ENCODE peak calls at places on chromosomes 13 and 19, in nine cellular contexts. One of them, this sample, is unnamed.

GRCh38 chr13:113947321-113948033 is 26.4 kb downstream of the C13orf46 start:
- DNase-seq in stomach: peak
- DNase-seq in endothelial cell: no peak
- DNase-seq in lung: no peak
- DNase-seq in MCF 10A: peak
- DNase-seq in Calu3: peak
- DNase-seq in GM12865: no peak
- DNase-seq in AG04449: no peak
- DNase-seq in ovary: peak
- DNase-seq in this sample: peak

GRCh38 chr19:43634877-43635560 is 4.6 kb downstream of the CADM4 start:
- DNase-seq in GM12865: no peak
- DNase-seq in AG04449: no peak
- DNase-seq in endothelial cell: peak
- DNase-seq in lung: no peak
- DNase-seq in stomach: no peak
- DNase-seq in MCF 10A: no peak
- DNase-seq in ovary: peak
- DNase-seq in Calu3: no peak
- DNase-seq in this sample: no peak

GRCh38 chr19:5326986-5327623 is 13.5 kb downstream of the PTPRS start:
- DNase-seq in MCF 10A: no peak
- DNase-seq in GM12865: no peak
- DNase-seq in endothelial cell: peak
- DNase-seq in stomach: no peak
- DNase-seq in AG04449: no peak
- DNase-seq in lung: no peak
- DNase-seq in Calu3: no peak
- DNase-seq in ovary: no peak
- DNase-seq in this sample: no peak

GRCh38 chr19:28940751-28941500 is 272.0 kb downstream of the UQCRFS1 start:
- DNase-seq in lung: no peak
- DNase-seq in Calu3: no peak
- DNase-seq in GM12865: no peak
- DNase-seq in endothelial cell: no peak
- DNase-seq in stomach: no peak
- DNase-seq in ovary: no peak
- DNase-seq in MCF 10A: no peak
- DNase-seq in AG04449: peak
- DNase-seq in this sample: no peak

GRCh38 chr19:28727133-28727834 is 485.7 kb downstream of the UQCRFS1 start:
- DNase-seq in lung: no peak
- DNase-seq in ovary: no peak
- DNase-seq in GM12865: no peak
- DNase-seq in stomach: no peak
- DNase-seq in endothelial cell: peak
- DNase-seq in Calu3: no peak
- DNase-seq in AG04449: no peak
- DNase-seq in MCF 10A: no peak
- DNase-seq in this sample: peak

GRCh38 chr19:57434386-57435061 is 601 bp upstream of the ZNF749 start:
- DNase-seq in Calu3: no peak
- DNase-seq in MCF 10A: no peak
- DNase-seq in GM12865: no peak
- DNase-seq in stomach: no peak
- DNase-seq in AG04449: no peak
- DNase-seq in ovary: no peak
- DNase-seq in lung: no peak
- DNase-seq in endothelial cell: peak
- DNase-seq in this sample: no peak

GRCh38 chr13:97234742-97235141 is 12.6 kb downstream of the MBNL2 start:
- DNase-seq in MCF 10A: no peak
- DNase-seq in lung: no peak
- DNase-seq in GM12865: no peak
- DNase-seq in Calu3: no peak
- DNase-seq in stomach: peak
- DNase-seq in AG04449: no peak
- DNase-seq in ovary: no peak
- DNase-seq in endothelial cell: no peak
- DNase-seq in this sample: peak

GRCh38 chr13:48750588-48751383 is 97.1 kb downstream of the CYSLTR2 start:
- DNase-seq in GM12865: no peak
- DNase-seq in stomach: no peak
- DNase-seq in lung: no peak
- DNase-seq in Calu3: no peak
- DNase-seq in endothelial cell: no peak
- DNase-seq in ovary: peak
- DNase-seq in AG04449: no peak
- DNase-seq in MCF 10A: no peak
- DNase-seq in this sample: no peak

GRCh38 chr19:48754950-48755645 is at the start of gene FGF21:
- DNase-seq in stomach: no peak
- DNase-seq in lung: no peak
- DNase-seq in endothelial cell: no peak
- DNase-seq in AG04449: no peak
- DNase-seq in ovary: no peak
- DNase-seq in Calu3: peak
- DNase-seq in GM12865: no peak
- DNase-seq in MCF 10A: peak
- DNase-seq in this sample: no peak

GRCh38 chr13:38496956-38497355 is 147.3 kb downstream of the UFM1 start:
- DNase-seq in GM12865: no peak
- DNase-seq in lung: no peak
- DNase-seq in Calu3: no peak
- DNase-seq in AG04449: no peak
- DNase-seq in MCF 10A: no peak
- DNase-seq in ovary: no peak
- DNase-seq in endothelial cell: no peak
- DNase-seq in stomach: no peak
- DNase-seq in this sample: no peak

GRCh38 chr13:95498886-95499285 is 53.6 kb upstream of the CLDN10 start:
- DNase-seq in endothelial cell: no peak
- DNase-seq in MCF 10A: no peak
- DNase-seq in lung: no peak
- DNase-seq in stomach: no peak
- DNase-seq in GM12865: no peak
- DNase-seq in AG04449: no peak
- DNase-seq in Calu3: no peak
- DNase-seq in ovary: no peak
- DNase-seq in this sample: no peak

GRCh38 chr13:104327217-104327616 is 1261.0 kb upstream of the SLC10A2 start:
- DNase-seq in Calu3: no peak
- DNase-seq in endothelial cell: no peak
- DNase-seq in MCF 10A: no peak
- DNase-seq in AG04449: no peak
- DNase-seq in GM12865: no peak
- DNase-seq in stomach: no peak
- DNase-seq in ovary: no peak
- DNase-seq in lung: no peak
- DNase-seq in this sample: no peak

GRCh38 chr19:15091918-15092753 is 10.1 kb downstream of the OR1I1 start:
- DNase-seq in stomach: no peak
- DNase-seq in MCF 10A: peak
- DNase-seq in Calu3: peak
- DNase-seq in GM12865: peak
- DNase-seq in ovary: no peak
- DNase-seq in endothelial cell: peak
- DNase-seq in AG04449: no peak
- DNase-seq in lung: no peak
- DNase-seq in this sample: no peak

GRCh38 chr19:13005861-13006370 is 10.6 kb downstream of the NFIX start:
- DNase-seq in lung: no peak
- DNase-seq in GM12865: no peak
- DNase-seq in stomach: no peak
- DNase-seq in MCF 10A: no peak
- DNase-seq in ovary: no peak
- DNase-seq in AG04449: no peak
- DNase-seq in Calu3: no peak
- DNase-seq in endothelial cell: no peak
- DNase-seq in this sample: peak
- TF ChIP-seq CTCF in lung: no peak
- TF ChIP-seq CTCF in GM12865: no peak
- TF ChIP-seq CTCF in stomach: no peak
- TF ChIP-seq CTCF in MCF 10A: no peak
- TF ChIP-seq CTCF in ovary: no peak
- TF ChIP-seq CTCF in AG04449: no peak
- TF ChIP-seq CTCF in Calu3: no peak
- TF ChIP-seq CTCF in endothelial cell: no peak
- TF ChIP-seq CTCF in this sample: no peak

GRCh38 chr19:6686628-6686975 is 16.6 kb upstream of the TNFSF14 start:
- DNase-seq in GM12865: no peak
- DNase-seq in ovary: no peak
- DNase-seq in MCF 10A: no peak
- DNase-seq in lung: no peak
- DNase-seq in stomach: no peak
- DNase-seq in endothelial cell: no peak
- DNase-seq in AG04449: no peak
- DNase-seq in Calu3: no peak
- DNase-seq in this sample: no peak

GRCh38 chr19:6687117-6687516 is 17.2 kb upstream of the TNFSF14 start:
- DNase-seq in Calu3: no peak
- DNase-seq in GM12865: no peak
- DNase-seq in MCF 10A: no peak
- DNase-seq in lung: no peak
- DNase-seq in ovary: no peak
- DNase-seq in AG04449: no peak
- DNase-seq in stomach: no peak
- DNase-seq in endothelial cell: no peak
- DNase-seq in this sample: no peak

GRCh38 chr19:6683971-6684370 is 14.0 kb upstream of the TNFSF14 start:
- DNase-seq in lung: no peak
- DNase-seq in GM12865: no peak
- DNase-seq in AG04449: no peak
- DNase-seq in endothelial cell: no peak
- DNase-seq in stomach: no peak
- DNase-seq in ovary: no peak
- DNase-seq in Calu3: no peak
- DNase-seq in MCF 10A: no peak
- DNase-seq in this sample: no peak

GRCh38 chr19:6685962-6686627 is 16.1 kb upstream of the TNFSF14 start:
- DNase-seq in Calu3: no peak
- DNase-seq in ovary: no peak
- DNase-seq in endothelial cell: no peak
- DNase-seq in GM12865: no peak
- DNase-seq in MCF 10A: no peak
- DNase-seq in stomach: no peak
- DNase-seq in AG04449: no peak
- DNase-seq in lung: no peak
- DNase-seq in this sample: no peak

GRCh38 chr19:6685482-6685881 is 15.5 kb upstream of the TNFSF14 start:
- DNase-seq in endothelial cell: no peak
- DNase-seq in GM12865: no peak
- DNase-seq in lung: no peak
- DNase-seq in AG04449: no peak
- DNase-seq in Calu3: no peak
- DNase-seq in MCF 10A: no peak
- DNase-seq in stomach: no peak
- DNase-seq in ovary: no peak
- DNase-seq in this sample: no peak
- TF ChIP-seq CTCF in endothelial cell: no peak
- TF ChIP-seq CTCF in GM12865: no peak
- TF ChIP-seq CTCF in lung: no peak
- TF ChIP-seq CTCF in AG04449: no peak
- TF ChIP-seq CTCF in Calu3: no peak
- TF ChIP-seq CTCF in MCF 10A: no peak
- TF ChIP-seq CTCF in stomach: no peak
- TF ChIP-seq CTCF in ovary: no peak
- TF ChIP-seq CTCF in this sample: no peak

GRCh38 chr13:32443111-32443510 is 15.2 kb upstream of the N4BP2L1 start:
- DNase-seq in lung: no peak
- DNase-seq in endothelial cell: peak
- DNase-seq in stomach: no peak
- DNase-seq in GM12865: peak
- DNase-seq in Calu3: peak
- DNase-seq in AG04449: no peak
- DNase-seq in ovary: no peak
- DNase-seq in MCF 10A: peak
- DNase-seq in this sample: peak
- TF ChIP-seq CTCF in lung: peak
- TF ChIP-seq CTCF in endothelial cell: peak
- TF ChIP-seq CTCF in stomach: no peak
- TF ChIP-seq CTCF in GM12865: peak
- TF ChIP-seq CTCF in Calu3: no peak
- TF ChIP-seq CTCF in AG04449: peak
- TF ChIP-seq CTCF in ovary: no peak
- TF ChIP-seq CTCF in MCF 10A: peak
- TF ChIP-seq CTCF in this sample: no peak

DNA sequence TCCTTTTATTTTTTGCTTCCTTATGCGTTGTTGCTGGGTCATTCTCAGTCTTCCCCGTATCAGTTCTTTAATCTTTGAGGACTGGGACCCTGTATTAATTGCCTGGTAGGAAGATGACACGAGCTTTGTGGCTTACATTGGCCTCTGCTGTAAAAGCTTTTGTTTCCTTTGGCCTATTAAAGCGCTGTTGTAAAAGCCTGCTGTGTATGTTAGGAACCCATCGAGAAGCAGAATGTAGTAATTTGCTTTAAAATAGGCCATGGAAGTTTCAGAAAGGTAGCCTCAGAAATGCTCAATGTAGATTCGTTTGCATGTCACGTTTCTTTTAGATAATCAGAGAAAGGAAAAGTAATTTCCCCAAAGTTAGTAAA is 257.5 kb upstream of the STARD13 start:
- DNase-seq in Calu3: no peak
- DNase-seq in ovary: no peak
- DNase-seq in MCF 10A: no peak
- DNase-seq in AG04449: no peak
- DNase-seq in stomach: no peak
- DNase-seq in GM12865: no peak
- DNase-seq in endothelial cell: no peak
- DNase-seq in lung: no peak
- DNase-seq in this sample: no peak
- TF ChIP-seq CTCF in Calu3: no peak
- TF ChIP-seq CTCF in ovary: no peak
- TF ChIP-seq CTCF in MCF 10A: no peak
- TF ChIP-seq CTCF in AG04449: no peak
- TF ChIP-seq CTCF in stomach: no peak
- TF ChIP-seq CTCF in GM12865: no peak
- TF ChIP-seq CTCF in endothelial cell: no peak
- TF ChIP-seq CTCF in lung: no peak
- TF ChIP-seq CTCF in this sample: no peak